ENCODE peak calls at places on chromosome 10, in four cellular contexts. T, G, L and C are unnamed samples.

GRCh38 chr10:122463466-122464157 is 2.3 kb downstream of the HTRA1 start:
- DNase-seq in T (peak), G (no peak), L (no peak), C (no peak)

GRCh38 chr10:34495938-34496337 is 319.2 kb downstream of the PARD3 start:
- DNase-seq in T (no peak), G (no peak), L (no peak), C (no peak)

GRCh38 chr10:55024718-55025117 is 223.7 kb upstream of the PCDH15 start:
- DNase-seq in T (no peak), G (no peak), L (no peak), C (no peak)

GRCh38 chr10:62527019-62527827 is 153.1 kb downstream of the ZNF365 start:
- DNase-seq in T (no peak), G (peak), L (no peak), C (no peak)

GRCh38 chr10:28295346-28295745 is 7.5 kb downstream of the MPP7 start:
- DNase-seq in T (no peak), G (no peak), L (no peak), C (no peak)

GRCh38 chr10:119243478-119243877 is 36.1 kb downstream of the GRK5 start:
- DNase-seq in T (no peak), G (no peak), L (no peak), C (no peak)

GRCh38 chr10:8396675-8397074 is 342.2 kb downstream of the GATA3 start:
- DNase-seq in T (no peak), G (no peak), L (no peak), C (no peak)

GRCh38 chr10:1257226-1257625 is 201.0 kb downstream of the WDR37 start:
- DNase-seq in T (no peak), G (no peak), L (no peak), C (no peak)

GRCh38 chr10:99834410-99834809 is 52.0 kb downstream of the ABCC2 start:
- DNase-seq in T (no peak), G (no peak), L (no peak), C (no peak)

GRCh38 chr10:113753020-113753692 is 1.7 kb downstream of the PLEKHS1 start:
- DNase-seq in T (no peak), G (no peak), L (no peak), C (no peak)

GRCh38 chr10:44974628-44975431 is 3.8 kb downstream of the DEPP1 start:
- DNase-seq in T (peak), G (no peak), L (peak), C (peak)

GRCh38 chr10:29947701-29948060 is 111.7 kb downstream of the JCAD start:
- DNase-seq in T (no peak), G (no peak), L (no peak), C (no peak)

GRCh38 chr10:76435154-76435553 is 1003.7 kb downstream of the LRMDA start:
- DNase-seq in T (no peak), G (no peak), L (no peak), C (no peak)

GRCh38 chr10:46293832-46294640 is 7.2 kb downstream of the ANTXRL start:
- DNase-seq in T (no peak), G (no peak), L (no peak), C (no peak)

GRCh38 chr10:113958631-113959382 is 84.9 kb upstream of the ADRB1 start:
- DNase-seq in T (no peak), G (no peak), L (no peak), C (no peak)

GRCh38 chr10:46520941-46521340 is 35.5 kb downstream of the GPRIN2 start:
- DNase-seq in T (peak), G (no peak), L (no peak), C (no peak)

GRCh38 chr10:110376021-110376773 is 71.5 kb upstream of the SMNDC1 start:
- DNase-seq in T (no peak), G (no peak), L (no peak), C (no peak)

GRCh38 chr10:34319197-34319846 is 495.8 kb downstream of the PARD3 start:
- DNase-seq in T (no peak), G (no peak), L (no peak), C (no peak)

GRCh38 chr10:32204606-32205005 is 142.4 kb downstream of the EPC1 start:
- DNase-seq in T (no peak), G (no peak), L (no peak), C (no peak)

GRCh38 chr10:52442576-52442975 is 128.5 kb downstream of the DKK1 start:
- DNase-seq in T (no peak), G (no peak), L (no peak), C (no peak)

GRCh38 chr10:91214906-91215305 is 5.6 kb upstream of the PCGF5 start:
- DNase-seq in T (no peak), G (no peak), L (no peak), C (no peak)

GRCh38 chr10:47374611-47375536 is 9.2 kb downstream of the ZNF488 start:
- DNase-seq in T (peak), G (no peak), L (no peak), C (no peak)

GRCh38 chr10:100518761-100519241 is 860 bp downstream of the SEC31B start:
- DNase-seq in T (peak), G (no peak), L (no peak), C (no peak)

GRCh38 chr10:125629758-125630376 is 53.1 kb downstream of the TEX36 start:
- DNase-seq in T (no peak), G (no peak), L (peak), C (no peak)

GRCh38 chr10:31146496-31147219 is 115.0 kb upstream of the ZNF438 start:
- DNase-seq in T (no peak), G (no peak), L (no peak), C (no peak)

GRCh38 chr10:91051834-91052233 is 130.9 kb upstream of the ANKRD1 start:
- DNase-seq in T (no peak), G (no peak), L (no peak), C (no peak)

GRCh38 chr10:82968533-82968932 is 1093.5 kb downstream of the NRG3 start:
- DNase-seq in T (no peak), G (no peak), L (no peak), C (no peak)

GRCh38 chr10:12703141-12703540 is 298.4 kb downstream of the CCDC3 start:
- DNase-seq in T (no peak), G (no peak), L (no peak), C (no peak)

GRCh38 chr10:36578306-36578705 is 547.1 kb upstream of the ANKRD30A start:
- DNase-seq in T (no peak), G (no peak), L (no peak), C (no peak)

GRCh38 chr10:123143162-123143824 is 4.6 kb upstream of the HMX2 start:
- DNase-seq in T (peak), G (no peak), L (no peak), C (no peak)

GRCh38 chr10:24718031-24718855 is 5.4 kb downstream of the ARHGAP21 start:
- DNase-seq in T (no peak), G (no peak), L (no peak), C (no peak)

GRCh38 chr10:114730291-114730690 is 72.2 kb upstream of the ABLIM1 start:
- DNase-seq in T (no peak), G (no peak), L (no peak), C (no peak)

GRCh38 chr10:84668186-84668763 is 339.9 kb downstream of the CCSER2 start:
- DNase-seq in T (no peak), G (no peak), L (no peak), C (no peak)

GRCh38 chr10:16521311-16522016 is at the start of gene C1QL3:
- DNase-seq in T (peak), G (no peak), L (peak), C (peak)

GRCh38 chr10:46992794-46993552 is 81.7 kb downstream of the PTPN20 start:
- DNase-seq in T (peak), G (no peak), L (no peak), C (no peak)

GRCh38 chr10:101615760-101616116 is 27.6 kb downstream of the DPCD start:
- DNase-seq in T (no peak), G (no peak), L (no peak), C (no peak)

GRCh38 chr10:71379118-71379781 is 17.5 kb upstream of the CDH23 start:
- DNase-seq in T (no peak), G (no peak), L (no peak), C (no peak)
- TF ChIP-seq TAF1 in T (no peak), G (no peak), L (no peak), C (no peak)

DNA sequence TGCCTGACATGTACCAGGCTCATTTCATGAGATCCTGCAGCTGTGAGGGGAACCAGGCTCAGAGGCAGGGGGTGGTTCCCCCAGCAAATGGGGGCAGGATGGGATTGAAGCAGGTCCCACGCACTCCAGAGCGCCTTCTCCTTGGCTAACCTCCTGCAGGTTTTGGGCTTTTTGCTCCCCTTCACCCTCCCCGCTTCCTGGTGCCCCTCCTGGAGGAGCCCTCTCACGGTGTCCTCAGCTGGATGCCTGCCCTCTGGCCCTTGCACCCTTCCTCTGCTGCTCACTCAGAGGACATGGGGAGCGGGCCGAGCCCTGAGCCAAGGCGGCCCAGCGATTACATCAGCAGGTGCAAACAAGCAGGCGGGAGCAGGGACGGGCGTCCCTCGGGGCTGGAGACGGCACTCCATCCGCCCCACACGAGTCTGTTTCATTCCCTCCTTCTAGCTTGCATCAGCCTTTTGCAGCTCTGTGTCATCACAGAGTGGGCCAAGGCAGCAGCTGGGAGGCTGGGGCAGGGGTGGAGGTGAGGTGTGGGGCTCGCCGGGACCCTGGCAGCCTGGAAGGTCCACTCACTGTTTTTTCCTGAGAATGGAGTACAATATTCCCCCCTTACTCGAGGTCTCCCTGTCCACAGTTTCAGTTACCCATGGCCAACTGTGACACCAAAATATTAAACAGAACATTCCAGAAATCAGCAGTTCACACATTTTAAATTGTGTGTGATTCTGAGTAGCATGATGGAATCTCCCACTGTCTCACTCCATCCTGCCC is 52.7 kb upstream of the SLC29A3 start:
- DNase-seq in T (no peak), G (no peak), L (no peak), C (no peak)
- TF ChIP-seq POLR2AphosphoS5 in T (no peak), G (no peak), L (no peak), C (no peak)

DNA sequence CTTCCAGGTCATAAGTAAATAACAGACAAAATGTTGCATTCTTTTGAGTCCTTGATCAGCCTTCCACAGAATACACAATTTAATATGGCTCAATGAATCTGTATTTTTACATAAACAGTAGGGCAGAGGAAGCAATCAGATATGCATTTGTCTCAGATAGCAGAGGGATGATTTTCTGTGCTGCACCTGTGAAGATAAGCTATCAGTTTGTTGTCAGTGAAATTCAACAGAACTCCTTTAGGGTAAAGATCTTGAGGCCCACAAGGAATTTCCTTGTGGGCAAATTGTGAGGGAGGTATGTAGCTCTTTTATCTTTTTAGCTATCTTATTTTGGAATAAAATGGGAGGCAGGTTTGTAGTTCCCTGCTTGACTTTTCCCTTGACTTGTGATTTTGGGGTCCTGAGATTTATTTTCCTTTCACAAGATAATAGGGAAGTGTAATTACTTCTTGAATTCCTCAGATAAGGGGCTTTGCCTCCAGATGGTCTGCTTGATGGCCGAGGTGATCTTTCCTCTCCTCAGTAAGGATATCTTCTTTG is 60.8 kb upstream of the CYP2C18 start:
- DNase-seq in T (no peak), G (no peak), L (no peak), C (no peak)
- TF ChIP-seq TAF1 in T (no peak), G (no peak), L (no peak), C (no peak)

GRCh38 chr10:13707156-13707881 is 120.6 kb downstream of the PRPF18 start:
- DNase-seq in T (peak), G (no peak), L (no peak), C (peak)
- TF ChIP-seq POLR2AphosphoS5 in T (no peak), G (no peak), L (peak), C (no peak)